ENCODE peak calls at places on chromosomes 13 and 19, in five cellular contexts. One of them, this sample, is unnamed.

GRCh38 chr13:42064259-42064658 is 15.8 kb downstream of the DGKH start:
- DNase-seq in heart right ventricle: no peak
- DNase-seq in cardiac muscle cell: no peak
- DNase-seq in HCT116: no peak
- DNase-seq in tibial nerve: no peak
- DNase-seq in this sample: no peak

GRCh38 chr13:68987585-68987984 is 1120.0 kb upstream of the ATXN8OS start:
- DNase-seq in HCT116: no peak
- DNase-seq in cardiac muscle cell: no peak
- DNase-seq in tibial nerve: no peak
- DNase-seq in heart right ventricle: no peak
- DNase-seq in this sample: no peak

GRCh38 chr19:35742121-35742724 is at the start of gene IGFLR1:
- DNase-seq in tibial nerve: no peak
- DNase-seq in heart right ventricle: no peak
- DNase-seq in cardiac muscle cell: no peak
- DNase-seq in HCT116: no peak
- DNase-seq in this sample: no peak

GRCh38 chr13:44629465-44630183 is 53.5 kb upstream of the TSC22D1 start:
- DNase-seq in cardiac muscle cell: no peak
- DNase-seq in heart right ventricle: no peak
- DNase-seq in HCT116: no peak
- DNase-seq in tibial nerve: no peak
- DNase-seq in this sample: no peak

GRCh38 chr19:53037101-53038097 is 7.1 kb upstream of the ERVV-2 start:
- DNase-seq in heart right ventricle: peak; percentile 38
- DNase-seq in cardiac muscle cell: peak; percentile 73
- DNase-seq in HCT116: no peak
- DNase-seq in tibial nerve: no peak
- DNase-seq in this sample: no peak

GRCh38 chr13:59392328-59392727 is 771.4 kb downstream of the DIAPH3 start:
- DNase-seq in tibial nerve: no peak
- DNase-seq in cardiac muscle cell: no peak
- DNase-seq in HCT116: no peak
- DNase-seq in heart right ventricle: no peak
- DNase-seq in this sample: no peak

GRCh38 chr19:39696418-39696817 is 7.9 kb upstream of the LGALS14 start:
- DNase-seq in cardiac muscle cell: no peak
- DNase-seq in HCT116: no peak
- DNase-seq in tibial nerve: no peak
- DNase-seq in heart right ventricle: no peak
- DNase-seq in this sample: no peak

GRCh38 chr13:41457589-41458186 is 338 bp downstream of the RGCC start:
- DNase-seq in cardiac muscle cell: no peak
- DNase-seq in heart right ventricle: peak; percentile 22
- DNase-seq in HCT116: no peak
- DNase-seq in tibial nerve: no peak
- DNase-seq in this sample: no peak

GRCh38 chr13:62631614-62632013 is 1216.0 kb upstream of the PCDH20 start:
- DNase-seq in tibial nerve: no peak
- DNase-seq in heart right ventricle: no peak
- DNase-seq in HCT116: no peak
- DNase-seq in cardiac muscle cell: no peak
- DNase-seq in this sample: no peak

GRCh38 chr19:55809381-55810058 is 22.3 kb downstream of the NLRP11 start:
- DNase-seq in heart right ventricle: peak; percentile 10
- DNase-seq in tibial nerve: peak; percentile 7
- DNase-seq in cardiac muscle cell: no peak
- DNase-seq in HCT116: peak; percentile 90
- DNase-seq in this sample: peak; percentile 62

GRCh38 chr19:49567722-49568454 is 12.5 kb downstream of the NOSIP start:
- DNase-seq in cardiac muscle cell: no peak
- DNase-seq in heart right ventricle: no peak
- DNase-seq in tibial nerve: no peak
- DNase-seq in HCT116: no peak
- DNase-seq in this sample: no peak

GRCh38 chr13:97502691-97503090 is 68.7 kb downstream of the RAP2A start:
- DNase-seq in heart right ventricle: no peak
- DNase-seq in tibial nerve: no peak
- DNase-seq in HCT116: no peak
- DNase-seq in cardiac muscle cell: no peak
- DNase-seq in this sample: no peak

GRCh38 chr19:6103217-6103644 is 7.1 kb downstream of the RFX2 start:
- DNase-seq in heart right ventricle: peak; percentile 61
- DNase-seq in cardiac muscle cell: no peak
- DNase-seq in HCT116: no peak
- DNase-seq in tibial nerve: peak; percentile 69
- DNase-seq in this sample: peak; percentile 98

GRCh38 chr13:46341112-46341711 is 45.8 kb downstream of the RUBCNL start:
- DNase-seq in cardiac muscle cell: no peak
- DNase-seq in HCT116: no peak
- DNase-seq in heart right ventricle: no peak
- DNase-seq in tibial nerve: no peak
- DNase-seq in this sample: no peak

GRCh38 chr19:7242601-7243258 is 51.5 kb downstream of the INSR start:
- DNase-seq in HCT116: no peak
- DNase-seq in cardiac muscle cell: no peak
- DNase-seq in heart right ventricle: no peak
- DNase-seq in tibial nerve: peak; percentile 24
- DNase-seq in this sample: peak; percentile 79

GRCh38 chr19:41225238-41226052 is 6.4 kb downstream of the AXL start:
- DNase-seq in cardiac muscle cell: peak; percentile 28
- DNase-seq in heart right ventricle: no peak
- DNase-seq in HCT116: peak; percentile 97
- DNase-seq in tibial nerve: peak; percentile 78
- DNase-seq in this sample: peak; percentile 97

GRCh38 chr19:29841209-29841558 is 29.4 kb downstream of the CCNE1 start:
- DNase-seq in HCT116: no peak
- DNase-seq in tibial nerve: no peak
- DNase-seq in heart right ventricle: no peak
- DNase-seq in cardiac muscle cell: no peak
- DNase-seq in this sample: no peak

GRCh38 chr19:6773323-6773931 is 919 bp downstream of the VAV1 start:
- DNase-seq in tibial nerve: no peak
- DNase-seq in cardiac muscle cell: no peak
- DNase-seq in heart right ventricle: peak; percentile 38
- DNase-seq in HCT116: no peak
- DNase-seq in this sample: peak; percentile 65

GRCh38 chr13:20686863-20687579 is 16.5 kb upstream of the IL17D start:
- DNase-seq in heart right ventricle: no peak
- DNase-seq in HCT116: no peak
- DNase-seq in cardiac muscle cell: no peak
- DNase-seq in tibial nerve: no peak
- DNase-seq in this sample: no peak

GRCh38 chr13:24083141-24083540 is 77.4 kb upstream of the SPATA13 start:
- DNase-seq in heart right ventricle: no peak
- DNase-seq in tibial nerve: no peak
- DNase-seq in cardiac muscle cell: no peak
- DNase-seq in HCT116: no peak
- DNase-seq in this sample: no peak

GRCh38 chr13:31476266-31476665 is 263.1 kb upstream of the RXFP2 start:
- DNase-seq in tibial nerve: no peak
- DNase-seq in heart right ventricle: no peak
- DNase-seq in cardiac muscle cell: peak; percentile 35
- DNase-seq in HCT116: no peak
- DNase-seq in this sample: no peak

GRCh38 chr19:6536138-6536671 is 5.4 kb downstream of the TNFSF9 start:
- DNase-seq in cardiac muscle cell: peak; percentile 32
- DNase-seq in tibial nerve: no peak
- DNase-seq in HCT116: peak; percentile 91
- DNase-seq in heart right ventricle: no peak
- DNase-seq in this sample: peak; percentile 80

GRCh38 chr13:108508263-108508662 is 121.1 kb upstream of the MYO16 start:
- DNase-seq in tibial nerve: no peak
- DNase-seq in heart right ventricle: no peak
- DNase-seq in HCT116: peak; percentile 16
- DNase-seq in cardiac muscle cell: peak; percentile 39
- DNase-seq in this sample: no peak
- TF ChIP-seq CTCF in tibial nerve: peak; percentile 19
- TF ChIP-seq CTCF in heart right ventricle: peak; percentile 50
- TF ChIP-seq CTCF in HCT116: peak; percentile 42
- TF ChIP-seq CTCF in cardiac muscle cell: peak; percentile 33
- TF ChIP-seq CTCF in this sample: no peak

GRCh38 chr19:34493649-34494044 is 12.1 kb downstream of the WTIP start:
- DNase-seq in heart right ventricle: no peak
- DNase-seq in HCT116: no peak
- DNase-seq in cardiac muscle cell: no peak
- DNase-seq in tibial nerve: no peak
- DNase-seq in this sample: no peak

GRCh38 chr19:34493038-34493648 is 11.6 kb downstream of the WTIP start:
- DNase-seq in HCT116: no peak
- DNase-seq in tibial nerve: no peak
- DNase-seq in heart right ventricle: no peak
- DNase-seq in cardiac muscle cell: no peak
- DNase-seq in this sample: no peak

GRCh38 chr19:34489175-34489574 is 7.6 kb downstream of the WTIP start:
- DNase-seq in tibial nerve: no peak
- DNase-seq in heart right ventricle: no peak
- DNase-seq in HCT116: no peak
- DNase-seq in cardiac muscle cell: no peak
- DNase-seq in this sample: no peak

GRCh38 chr19:34487651-34488051 is 6.1 kb downstream of the WTIP start:
- DNase-seq in tibial nerve: no peak
- DNase-seq in cardiac muscle cell: no peak
- DNase-seq in HCT116: no peak
- DNase-seq in heart right ventricle: no peak
- DNase-seq in this sample: peak; percentile 52

GRCh38 chr19:34490141-34490766 is 8.7 kb downstream of the WTIP start:
- DNase-seq in heart right ventricle: no peak
- DNase-seq in tibial nerve: no peak
- DNase-seq in HCT116: no peak
- DNase-seq in cardiac muscle cell: no peak
- DNase-seq in this sample: no peak
- H3K4me1 ChIP-seq in heart right ventricle: peaks cover 8% of the 10 kb centered on the region
- H3K4me1 ChIP-seq in tibial nerve: no peaks in the 10 kb centered on the region
- H3K4me1 ChIP-seq in HCT116: no peaks in the 10 kb centered on the region
- H3K4me1 ChIP-seq in cardiac muscle cell: no peaks in the 10 kb centered on the region
- H3K4me1 ChIP-seq in this sample: no peaks in the 10 kb centered on the region

DNA sequence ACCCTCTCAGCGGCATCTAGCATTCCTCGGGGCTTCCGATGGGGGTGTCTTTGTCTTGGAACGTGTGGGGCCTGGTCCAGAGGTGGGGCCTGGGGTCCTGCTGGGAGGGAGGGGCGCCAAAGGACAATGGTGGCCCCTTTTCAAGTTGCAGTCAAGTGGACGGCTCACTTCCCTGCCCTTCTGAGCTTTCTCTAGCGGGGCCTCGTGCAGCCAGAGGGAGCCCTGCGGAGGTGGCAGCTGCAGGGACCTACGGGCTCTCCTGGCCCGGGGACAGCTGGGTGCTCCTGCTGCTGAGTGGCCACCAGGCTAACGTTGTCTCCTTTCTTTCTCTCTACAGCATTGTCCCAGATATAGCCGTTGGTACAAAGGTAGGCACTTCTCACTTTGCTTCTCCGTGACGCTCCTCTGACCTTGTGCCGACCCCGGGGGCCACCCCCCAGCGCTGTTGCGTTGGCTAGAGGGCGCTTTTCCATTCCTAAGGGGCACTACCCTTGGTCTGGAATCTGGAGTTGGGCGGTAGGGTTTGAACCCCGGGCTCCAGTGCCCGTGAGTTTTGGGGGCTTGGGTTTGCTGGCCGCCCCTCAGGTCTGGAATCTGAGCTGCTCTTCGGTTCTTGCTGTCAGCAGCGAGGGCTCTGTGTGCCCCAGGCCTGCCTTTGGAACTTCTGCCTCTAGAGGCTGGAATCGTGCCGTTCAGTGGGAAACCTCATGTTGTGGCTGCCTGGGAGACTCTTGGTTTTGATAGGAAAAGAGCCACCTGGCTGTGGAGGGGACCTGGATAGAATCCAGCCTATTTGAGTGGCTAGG is 2.0 kb downstream of the PTBP1 start:
- DNase-seq in HCT116: no peak
- DNase-seq in tibial nerve: no peak
- DNase-seq in cardiac muscle cell: peak; percentile 59
- DNase-seq in heart right ventricle: no peak
- DNase-seq in this sample: no peak
- TF ChIP-seq CTCF in HCT116: no peak
- TF ChIP-seq CTCF in tibial nerve: peak; percentile 12
- TF ChIP-seq CTCF in cardiac muscle cell: peak; percentile 36
- TF ChIP-seq CTCF in heart right ventricle: no peak
- TF ChIP-seq CTCF in this sample: no peak

DNA sequence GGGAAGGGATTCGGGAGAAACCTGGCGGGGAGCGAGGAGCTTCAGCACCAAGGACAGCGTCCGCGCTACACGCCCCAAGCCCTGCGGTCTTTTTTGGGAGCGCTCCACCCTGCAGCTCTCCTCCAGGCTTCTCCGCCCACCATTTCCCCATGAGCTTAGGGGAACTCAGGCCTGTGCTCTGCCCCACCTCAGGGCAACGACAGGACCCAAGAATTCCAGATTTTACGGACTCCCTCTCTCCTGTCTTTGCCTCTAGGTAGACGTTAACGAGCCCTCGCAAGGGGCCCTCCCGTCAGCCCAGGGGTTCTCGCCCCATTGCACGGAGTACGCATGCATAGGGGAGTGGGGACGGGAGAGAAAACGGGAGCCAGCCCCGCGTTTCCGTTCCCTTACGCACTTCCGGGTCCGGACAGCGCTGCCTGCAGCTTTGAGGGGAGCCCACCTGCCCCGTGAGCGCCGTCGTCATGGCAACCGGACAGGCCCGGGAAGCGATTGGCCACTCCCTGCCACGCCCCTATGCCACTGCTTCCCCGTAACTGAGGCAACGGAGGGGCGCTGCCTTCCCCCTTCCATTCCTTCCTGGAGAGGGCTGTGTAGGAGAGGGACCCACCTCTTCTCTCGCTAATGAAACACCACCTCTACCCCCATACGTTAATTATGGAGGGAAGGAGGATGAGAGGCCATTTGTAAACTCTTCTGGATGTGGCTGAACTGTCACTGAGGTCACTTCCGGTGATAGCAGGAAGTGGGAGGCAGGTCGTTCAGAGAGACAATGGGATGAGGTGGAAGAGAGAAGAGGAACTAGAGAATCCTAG is 20.8 kb downstream of the NOVA2 start:
- DNase-seq in heart right ventricle: peak; percentile 62
- DNase-seq in HCT116: no peak
- DNase-seq in cardiac muscle cell: peak; percentile 92
- DNase-seq in tibial nerve: no peak
- DNase-seq in this sample: no peak
- H3K4me1 ChIP-seq in heart right ventricle: peaks cover 47% of the 10 kb centered on the region
- H3K4me1 ChIP-seq in HCT116: peaks cover 10% of the 10 kb centered on the region
- H3K4me1 ChIP-seq in cardiac muscle cell: no peaks in the 10 kb centered on the region
- H3K4me1 ChIP-seq in tibial nerve: no peaks in the 10 kb centered on the region
- H3K4me1 ChIP-seq in this sample: peaks cover 3% of the 10 kb centered on the region